ENCODE peak calls at places on chromosomes 12 and 14, in seven cellular contexts. One of them, this sample, is unnamed.

GRCh38 chr12:112380663-112381420 is 1.4 kb downstream of the HECTD4 start:
- DNase-seq in GM12878: no peak
- DNase-seq in HepG2: no peak
- DNase-seq in SK-N-SH: peak
- DNase-seq in HCT116: no peak
- DNase-seq in K562: no peak
- DNase-seq in H1: peak
- DNase-seq in this sample: no peak

GRCh38 chr14:92637228-92637627 is 111.2 kb downstream of the LGMN start:
- DNase-seq in GM12878: no peak
- DNase-seq in HepG2: no peak
- DNase-seq in SK-N-SH: no peak
- DNase-seq in HCT116: no peak
- DNase-seq in K562: no peak
- DNase-seq in H1: no peak
- DNase-seq in this sample: no peak

GRCh38 chr12:109863961-109864712 is 16.2 kb downstream of the GLTP start:
- DNase-seq in GM12878: no peak
- DNase-seq in HepG2: peak
- DNase-seq in SK-N-SH: no peak
- DNase-seq in HCT116: no peak
- DNase-seq in K562: no peak
- DNase-seq in H1: no peak
- DNase-seq in this sample: no peak

GRCh38 chr12:123471374-123472068 is 13.6 kb downstream of the SNRNP35 start:
- DNase-seq in GM12878: no peak
- DNase-seq in HepG2: peak
- DNase-seq in SK-N-SH: no peak
- DNase-seq in HCT116: no peak
- DNase-seq in K562: no peak
- DNase-seq in H1: no peak
- DNase-seq in this sample: no peak

GRCh38 chr12:122880668-122881067 is 15.3 kb downstream of the VPS37B start:
- DNase-seq in GM12878: no peak
- DNase-seq in HepG2: peak
- DNase-seq in SK-N-SH: peak
- DNase-seq in HCT116: no peak
- DNase-seq in K562: no peak
- DNase-seq in H1: no peak
- DNase-seq in this sample: no peak

GRCh38 chr12:90305379-90305778 is 596.7 kb upstream of the ATP2B1 start:
- DNase-seq in GM12878: no peak
- DNase-seq in HepG2: no peak
- DNase-seq in SK-N-SH: no peak
- DNase-seq in HCT116: peak
- DNase-seq in K562: no peak
- DNase-seq in H1: no peak
- DNase-seq in this sample: peak

GRCh38 chr12:19451196-19451595 is 11.9 kb downstream of the AEBP2 start:
- DNase-seq in GM12878: no peak
- DNase-seq in HepG2: no peak
- DNase-seq in SK-N-SH: peak
- DNase-seq in HCT116: no peak
- DNase-seq in K562: no peak
- DNase-seq in H1: peak
- DNase-seq in this sample: no peak

GRCh38 chr12:5874514-5874913 is 70.5 kb downstream of the ANO2 start:
- DNase-seq in GM12878: no peak
- DNase-seq in HepG2: no peak
- DNase-seq in SK-N-SH: no peak
- DNase-seq in HCT116: no peak
- DNase-seq in K562: no peak
- DNase-seq in H1: no peak
- DNase-seq in this sample: no peak

GRCh38 chr12:6963741-6964446 is 6.6 kb downstream of the PHB2 start:
- DNase-seq in GM12878: no peak
- DNase-seq in HepG2: no peak
- DNase-seq in SK-N-SH: peak
- DNase-seq in HCT116: no peak
- DNase-seq in K562: no peak
- DNase-seq in H1: no peak
- DNase-seq in this sample: no peak

GRCh38 chr12:72281145-72281544 is 9.0 kb downstream of the TRHDE start:
- DNase-seq in GM12878: no peak
- DNase-seq in HepG2: no peak
- DNase-seq in SK-N-SH: no peak
- DNase-seq in HCT116: no peak
- DNase-seq in K562: no peak
- DNase-seq in H1: no peak
- DNase-seq in this sample: no peak

GRCh38 chr12:16135323-16135722 is 142.2 kb downstream of the SLC15A5 start:
- DNase-seq in GM12878: no peak
- DNase-seq in HepG2: peak
- DNase-seq in SK-N-SH: no peak
- DNase-seq in HCT116: no peak
- DNase-seq in K562: no peak
- DNase-seq in H1: no peak
- DNase-seq in this sample: no peak

GRCh38 chr14:56199095-56199975 is 81.1 kb downstream of the PELI2 start:
- DNase-seq in GM12878: peak
- DNase-seq in HepG2: no peak
- DNase-seq in SK-N-SH: no peak
- DNase-seq in HCT116: no peak
- DNase-seq in K562: peak
- DNase-seq in H1: no peak
- DNase-seq in this sample: no peak

GRCh38 chr14:82502043-82502442 is 968.4 kb upstream of the SEL1L start:
- DNase-seq in GM12878: no peak
- DNase-seq in HepG2: no peak
- DNase-seq in SK-N-SH: no peak
- DNase-seq in HCT116: no peak
- DNase-seq in K562: no peak
- DNase-seq in H1: no peak
- DNase-seq in this sample: no peak

GRCh38 chr12:63821781-63822251 is 22.7 kb upstream of the SRGAP1 start:
- DNase-seq in GM12878: no peak
- DNase-seq in HepG2: no peak
- DNase-seq in SK-N-SH: no peak
- DNase-seq in HCT116: no peak
- DNase-seq in K562: no peak
- DNase-seq in H1: no peak
- DNase-seq in this sample: no peak

GRCh38 chr12:76764856-76765255 is 941 bp downstream of the ZDHHC17 start:
- DNase-seq in GM12878: no peak
- DNase-seq in HepG2: peak
- DNase-seq in SK-N-SH: peak
- DNase-seq in HCT116: no peak
- DNase-seq in K562: no peak
- DNase-seq in H1: no peak
- DNase-seq in this sample: no peak

GRCh38 chr12:127690161-127690560 is 576.8 kb upstream of the TMEM132C start:
- DNase-seq in GM12878: no peak
- DNase-seq in HepG2: no peak
- DNase-seq in SK-N-SH: no peak
- DNase-seq in HCT116: no peak
- DNase-seq in K562: no peak
- DNase-seq in H1: no peak
- DNase-seq in this sample: peak

GRCh38 chr14:77579760-77580159 is 36.7 kb downstream of the SPTLC2 start:
- DNase-seq in GM12878: no peak
- DNase-seq in HepG2: no peak
- DNase-seq in SK-N-SH: no peak
- DNase-seq in HCT116: no peak
- DNase-seq in K562: no peak
- DNase-seq in H1: no peak
- DNase-seq in this sample: no peak
- TF ChIP-seq JUND in GM12878: no peak
- TF ChIP-seq JUND in HepG2: no peak
- TF ChIP-seq JUND in SK-N-SH: no peak
- TF ChIP-seq JUND in HCT116: no peak
- TF ChIP-seq JUND in K562: no peak
- TF ChIP-seq JUND in H1: no peak
- TF ChIP-seq JUND in this sample: no peak

DNA sequence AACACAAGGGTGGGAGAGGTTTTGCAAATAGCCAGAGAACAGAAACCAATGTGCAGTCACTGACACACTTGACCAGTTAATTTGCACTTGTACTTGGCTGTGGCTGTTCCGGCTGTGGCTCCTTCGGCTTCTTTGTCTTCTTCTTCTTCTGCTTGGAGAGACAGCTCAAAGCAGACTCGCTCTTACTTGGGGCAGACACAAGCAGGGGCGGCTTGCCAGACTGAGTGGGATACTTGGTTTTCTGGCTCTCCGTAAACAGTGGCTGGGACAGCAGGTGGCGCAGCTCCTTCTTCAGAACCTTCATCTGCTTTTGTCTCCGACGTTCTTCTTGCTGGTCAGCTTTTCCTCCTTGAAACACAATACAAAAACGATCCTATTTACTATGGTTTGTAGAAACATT is 25.0 kb downstream of the OTUB2 start:
- DNase-seq in GM12878: no peak
- DNase-seq in HepG2: no peak
- DNase-seq in SK-N-SH: no peak
- DNase-seq in HCT116: no peak
- DNase-seq in K562: no peak
- DNase-seq in H1: no peak
- DNase-seq in this sample: peak
- TF ChIP-seq JUND in GM12878: no peak
- TF ChIP-seq JUND in HepG2: no peak
- TF ChIP-seq JUND in SK-N-SH: no peak
- TF ChIP-seq JUND in HCT116: no peak
- TF ChIP-seq JUND in K562: no peak
- TF ChIP-seq JUND in H1: no peak
- TF ChIP-seq JUND in this sample: no peak

GRCh38 chr12:79725987-79726386 is 35.2 kb upstream of the PAWR start:
- DNase-seq in GM12878: no peak
- DNase-seq in HepG2: no peak
- DNase-seq in SK-N-SH: no peak
- DNase-seq in HCT116: no peak
- DNase-seq in K562: no peak
- DNase-seq in H1: no peak
- DNase-seq in this sample: no peak
- TF ChIP-seq JUND in GM12878: no peak
- TF ChIP-seq JUND in HepG2: no peak
- TF ChIP-seq JUND in SK-N-SH: no peak
- TF ChIP-seq JUND in HCT116: no peak
- TF ChIP-seq JUND in K562: no peak
- TF ChIP-seq JUND in H1: no peak
- TF ChIP-seq JUND in this sample: no peak

DNA sequence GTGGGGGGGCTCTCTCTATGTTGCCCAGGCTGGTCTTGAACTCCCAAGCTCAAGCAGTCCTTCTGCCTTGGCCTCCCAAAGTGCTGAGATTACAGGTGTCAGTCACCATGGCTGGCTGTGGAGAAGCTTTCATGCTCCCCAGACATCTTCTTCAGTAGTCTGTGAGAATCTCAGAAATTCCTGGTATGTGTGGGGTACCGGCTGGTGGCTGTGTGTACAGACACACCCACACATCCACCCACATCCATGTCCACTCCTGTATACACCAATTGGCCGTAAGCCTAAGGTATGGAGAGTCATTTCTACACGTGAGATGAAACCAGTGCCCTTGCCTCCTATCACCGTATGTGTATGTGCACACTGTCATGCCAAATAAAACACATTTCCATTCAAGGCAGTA is 27.8 kb downstream of the GPRC5D start:
- DNase-seq in GM12878: no peak
- DNase-seq in HepG2: no peak
- DNase-seq in SK-N-SH: no peak
- DNase-seq in HCT116: no peak
- DNase-seq in K562: no peak
- DNase-seq in H1: no peak
- DNase-seq in this sample: no peak
- TF ChIP-seq JUND in GM12878: no peak
- TF ChIP-seq JUND in HepG2: no peak
- TF ChIP-seq JUND in SK-N-SH: no peak
- TF ChIP-seq JUND in HCT116: no peak
- TF ChIP-seq JUND in K562: no peak
- TF ChIP-seq JUND in H1: no peak
- TF ChIP-seq JUND in this sample: no peak

GRCh38 chr14:96592591-96593388 is 90.6 kb downstream of the PAPOLA start:
- DNase-seq in GM12878: no peak
- DNase-seq in HepG2: peak
- DNase-seq in SK-N-SH: peak
- DNase-seq in HCT116: no peak
- DNase-seq in K562: peak
- DNase-seq in H1: peak
- DNase-seq in this sample: peak
- TF ChIP-seq JUND in GM12878: no peak
- TF ChIP-seq JUND in HepG2: no peak
- TF ChIP-seq JUND in SK-N-SH: no peak
- TF ChIP-seq JUND in HCT116: no peak
- TF ChIP-seq JUND in K562: no peak
- TF ChIP-seq JUND in H1: no peak
- TF ChIP-seq JUND in this sample: no peak

GRCh38 chr12:117032593-117033381 is 66.4 kb downstream of the TESC start:
- DNase-seq in GM12878: no peak
- DNase-seq in HepG2: no peak
- DNase-seq in SK-N-SH: no peak
- DNase-seq in HCT116: no peak
- DNase-seq in K562: no peak
- DNase-seq in H1: no peak
- DNase-seq in this sample: no peak

GRCh38 chr12:117031843-117032592 is 67.2 kb downstream of the TESC start:
- DNase-seq in GM12878: no peak
- DNase-seq in HepG2: no peak
- DNase-seq in SK-N-SH: no peak
- DNase-seq in HCT116: no peak
- DNase-seq in K562: no peak
- DNase-seq in H1: no peak
- DNase-seq in this sample: no peak

GRCh38 chr12:117034691-117035090 is 64.5 kb downstream of the TESC start:
- DNase-seq in GM12878: no peak
- DNase-seq in HepG2: no peak
- DNase-seq in SK-N-SH: no peak
- DNase-seq in HCT116: no peak
- DNase-seq in K562: no peak
- DNase-seq in H1: no peak
- DNase-seq in this sample: no peak

GRCh38 chr12:117034249-117034648 is 65.0 kb downstream of the TESC start:
- DNase-seq in GM12878: no peak
- DNase-seq in HepG2: no peak
- DNase-seq in SK-N-SH: no peak
- DNase-seq in HCT116: no peak
- DNase-seq in K562: no peak
- DNase-seq in H1: no peak
- DNase-seq in this sample: no peak

DNA sequence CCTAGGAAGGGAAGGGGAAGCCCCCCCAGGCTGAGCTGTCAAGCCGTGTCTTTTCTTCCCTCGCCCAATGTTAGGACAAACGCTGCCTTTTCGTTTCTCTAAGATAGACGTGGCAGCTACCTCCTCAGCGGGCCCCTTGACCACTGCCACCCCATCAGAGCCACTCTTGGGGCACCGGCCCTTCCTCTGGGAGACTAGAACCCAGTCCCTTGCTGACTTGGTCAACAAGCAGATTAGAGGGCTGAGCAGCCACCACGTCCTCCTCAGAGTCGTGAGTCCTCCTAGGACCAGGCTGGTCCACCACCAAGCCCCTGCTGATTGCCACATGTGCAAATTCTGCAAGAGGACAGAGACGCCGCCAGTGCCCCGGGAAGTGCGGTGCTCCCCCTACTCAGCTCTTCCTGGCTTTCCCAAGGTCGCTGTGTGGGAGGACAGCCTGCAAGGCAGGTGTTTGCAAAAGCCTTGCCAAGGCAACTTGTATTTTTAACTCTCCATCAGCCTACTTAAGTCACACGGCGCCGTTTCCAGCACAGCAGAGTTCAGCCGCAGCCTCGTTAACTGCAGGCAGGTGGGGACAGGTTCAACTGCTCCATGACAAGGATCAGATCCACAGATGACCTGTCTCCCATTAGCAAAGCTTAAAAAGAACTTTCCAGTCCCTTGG is 65.7 kb downstream of the TESC start:
- DNase-seq in GM12878: no peak
- DNase-seq in HepG2: no peak
- DNase-seq in SK-N-SH: no peak
- DNase-seq in HCT116: no peak
- DNase-seq in K562: no peak
- DNase-seq in H1: no peak
- DNase-seq in this sample: peak
- TF ChIP-seq JUND in GM12878: no peak
- TF ChIP-seq JUND in HepG2: no peak
- TF ChIP-seq JUND in SK-N-SH: no peak
- TF ChIP-seq JUND in HCT116: no peak
- TF ChIP-seq JUND in K562: no peak
- TF ChIP-seq JUND in H1: no peak
- TF ChIP-seq JUND in this sample: no peak